ENCODE peak calls at places on chromosomes 5 and 9, in nine cellular contexts. O is A549, A is GM20000, Q is mesothelial cell of epicardium, K is endodermal cell, T is upper lobe of right lung, W is transverse colon, M is suprapubic skin, Z is heart right ventricle. E is an unnamed sample.

GRCh38 chr5:102843997-102844396 is 88.9 kb downstream of the PAM start:
- DNase-seq in O (no peak), A (no peak), Q (no peak), K (no peak), T (no peak), W (no peak), M (no peak), Z (no peak), E (no peak)

GRCh38 chr9:137316012-137316981 is 14.2 kb upstream of the NRARP start:
- DNase-seq in O (peak; percentile 75), A (peak; percentile 97), Q (peak; percentile 65), K (peak; percentile 88), T (peak; percentile 70), W (peak; percentile 66), M (peak; percentile 65), Z (peak; percentile 77), E (no peak)

GRCh38 chr5:138660051-138660572 is 84.9 kb upstream of the HSPA9 start:
- DNase-seq in O (no peak), A (no peak), Q (no peak), K (no peak), T (no peak), W (no peak), M (no peak), Z (no peak), E (no peak)

GRCh38 chr9:15967068-15967467 is 414.2 kb downstream of the CCDC171 start:
- DNase-seq in O (no peak), A (no peak), Q (no peak), K (no peak), T (no peak), W (no peak), M (no peak), Z (no peak), E (no peak)

GRCh38 chr5:62560786-62561185 is 17.8 kb upstream of the LRRC70 start:
- DNase-seq in O (no peak), A (no peak), Q (no peak), K (no peak), T (no peak), W (no peak), M (no peak), Z (no peak), E (no peak)

GRCh38 chr5:80712914-80713313 is 58.1 kb upstream of the DHFR start:
- DNase-seq in O (no peak), A (no peak), Q (no peak), K (no peak), T (no peak), W (no peak), M (no peak), Z (no peak), E (no peak)

GRCh38 chr9:99056876-99057664 is 47.8 kb upstream of the TGFBR1 start:
- DNase-seq in O (no peak), A (no peak), Q (no peak), K (no peak), T (no peak), W (no peak), M (no peak), Z (no peak), E (no peak)

GRCh38 chr5:33411498-33411897 is 29.3 kb upstream of the TARS1 start:
- DNase-seq in O (no peak), A (no peak), Q (no peak), K (no peak), T (no peak), W (no peak), M (no peak), Z (no peak), E (no peak)

GRCh38 chr5:137730331-137730730 is 5.6 kb downstream of the KLHL3 start:
- DNase-seq in O (no peak), A (no peak), Q (no peak), K (peak; percentile 15), T (no peak), W (no peak), M (no peak), Z (no peak), E (no peak)

GRCh38 chr5:146647656-146648199 is 131.7 kb upstream of the GPR151 start:
- DNase-seq in O (no peak), A (no peak), Q (no peak), K (no peak), T (no peak), W (no peak), M (no peak), Z (no peak), E (no peak)

GRCh38 chr5:123359866-123360569 is 63.2 kb downstream of the CEP120 start:
- DNase-seq in O (no peak), A (no peak), Q (no peak), K (no peak), T (no peak), W (no peak), M (no peak), Z (peak; percentile 24), E (no peak)

GRCh38 chr9:98805506-98806272 is 1.8 kb upstream of the GALNT12 start:
- DNase-seq in O (no peak), A (no peak), Q (no peak), K (no peak), T (no peak), W (no peak), M (peak; percentile 55), Z (no peak), E (peak; percentile 30)

GRCh38 chr5:138438003-138438723 is 694 bp upstream of the REEP2 start:
- DNase-seq in O (no peak), A (no peak), Q (no peak), K (no peak), T (no peak), W (no peak), M (no peak), Z (no peak), E (no peak)

GRCh38 chr5:141298376-141298775 is 5.5 kb downstream of the SLC25A2 start:
- DNase-seq in O (no peak), A (no peak), Q (no peak), K (no peak), T (no peak), W (no peak), M (no peak), Z (no peak), E (no peak)

GRCh38 chr5:123215929-123216702 is 127.1 kb downstream of the PRDM6 start:
- DNase-seq in O (peak; percentile 28), A (no peak), Q (no peak), K (no peak), T (no peak), W (no peak), M (no peak), Z (no peak), E (no peak)

GRCh38 chr5:165321912-165322311 is 1816.5 kb downstream of the MAT2B start:
- DNase-seq in O (no peak), A (no peak), Q (no peak), K (no peak), T (no peak), W (no peak), M (no peak), Z (no peak), E (peak; percentile 21)

DNA sequence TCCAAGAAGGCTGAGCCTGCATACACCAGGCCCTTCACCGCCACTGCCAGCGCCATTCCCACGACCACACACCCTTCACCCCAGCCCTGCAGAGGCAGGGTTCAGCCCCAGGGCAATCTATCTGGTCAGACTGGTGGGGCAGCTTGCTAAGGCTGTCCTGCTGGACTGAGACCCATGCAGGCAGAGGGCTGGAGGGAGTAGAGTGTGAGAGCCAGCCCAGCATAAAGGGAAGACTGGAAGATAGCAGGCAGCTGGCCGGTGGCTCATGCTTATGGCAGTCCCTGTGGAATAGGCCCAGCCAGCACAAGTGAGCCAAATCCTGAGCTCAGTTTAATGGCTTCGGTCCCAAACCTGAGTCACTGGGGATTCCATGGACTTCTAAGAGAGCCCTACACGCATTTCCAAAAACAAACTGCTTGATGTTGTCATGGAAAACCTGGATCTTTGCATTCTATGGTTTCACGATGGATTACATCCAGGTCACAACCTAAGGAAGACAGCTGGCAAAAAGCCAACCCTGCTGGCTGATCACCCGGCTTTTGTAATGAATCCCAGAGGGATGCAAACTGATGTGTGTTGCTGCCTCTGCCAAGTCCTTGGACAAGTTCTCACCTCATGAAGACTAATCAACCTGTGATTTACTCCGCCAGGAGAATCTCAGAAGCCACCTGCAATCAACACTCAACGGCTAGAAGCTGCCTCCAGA is 143.7 kb downstream of the LHFPL2 start:
- DNase-seq in O (peak; percentile 47), A (no peak), Q (peak; percentile 68), K (peak; percentile 55), T (no peak), W (peak; percentile 72), M (peak; percentile 86), Z (peak; percentile 95), E (peak; percentile 99)
- TF ChIP-seq CTCF in O (no peak), A (no peak), Q (no peak), K (no peak), T (no peak), W (no peak), M (no peak), Z (no peak), E (no peak)

GRCh38 chr5:56323505-56323904 is 90.4 kb upstream of the ANKRD55 start:
- DNase-seq in O (peak; percentile 44), A (no peak), Q (no peak), K (peak; percentile 62), T (no peak), W (no peak), M (no peak), Z (no peak), E (peak; percentile 26)
- TF ChIP-seq CTCF in O (peak; percentile 13), A (no peak), Q (no peak), K (peak; percentile 16), T (no peak), W (no peak), M (no peak), Z (no peak), E (no peak)

GRCh38 chr9:70617033-70617432 is 202.6 kb upstream of the KLF9 start:
- DNase-seq in O (no peak), A (no peak), Q (no peak), K (no peak), T (no peak), W (no peak), M (no peak), Z (no peak), E (no peak)
- TF ChIP-seq CTCF in O (no peak), A (no peak), Q (no peak), K (no peak), T (no peak), W (no peak), M (no peak), Z (no peak), E (no peak)

GRCh38 chr9:35756275-35756742 is 2.2 kb upstream of the MSMP start:
- DNase-seq in O (no peak), A (no peak), Q (no peak), K (no peak), T (peak; percentile 88), W (peak; percentile 83), M (peak; percentile 77), Z (peak; percentile 59), E (no peak)

GRCh38 chr9:35755071-35755470 is 995 bp upstream of the MSMP start:
- DNase-seq in O (no peak), A (no peak), Q (no peak), K (no peak), T (no peak), W (no peak), M (no peak), Z (no peak), E (no peak)

GRCh38 chr9:35757527-35758275 is 3.6 kb upstream of the MSMP start:
- DNase-seq in O (peak; percentile 74), A (peak; percentile 56), Q (no peak), K (peak; percentile 82), T (no peak), W (no peak), M (no peak), Z (no peak), E (no peak)

GRCh38 chr9:35758475-35759050 is 4.5 kb upstream of the MSMP start:
- DNase-seq in O (no peak), A (no peak), Q (no peak), K (no peak), T (no peak), W (no peak), M (no peak), Z (no peak), E (no peak)

GRCh38 chr9:35756743-35757526 is 2.9 kb upstream of the MSMP start:
- DNase-seq in O (peak; percentile 86), A (peak; percentile 82), Q (peak; percentile 63), K (peak; percentile 88), T (peak; percentile 91), W (peak; percentile 79), M (peak; percentile 77), Z (peak; percentile 85), E (no peak)
- TF ChIP-seq CTCF in O (peak; percentile 31), A (peak; percentile 61), Q (no peak), K (peak; percentile 33), T (no peak), W (no peak), M (no peak), Z (peak; percentile 20), E (no peak)

E was measured in AG04450.